ENCODE peak calls at places on chromosomes 4 and X, in seven cellular contexts. W is NCI-H1092 treated with DMSO at 0.1 percent for 48 hours, L is fibroblast of pulmonary artery, Z is NCI-H2171 treated with DMSO at 0.1 percent for 48 hours, H is fibroblast of lung, P is RCC 7860, T is endothelial cell. O is an unnamed sample.

GRCh38 chr4:2261110-2261852 is 628 bp downstream of the MXD4 start:
- DNase-seq in W (no peak), L (peak; percentile 48), Z (no peak), H (peak; percentile 49), P (no peak), T (peak; percentile 51), O (no peak)

GRCh38 chrX:130086414-130087207 is 23.7 kb downstream of the ELF4 start:
- DNase-seq in W (no peak), L (no peak), Z (no peak), H (no peak), P (no peak), T (no peak), O (no peak)

GRCh38 chrX:153635388-153635787 is 11.6 kb upstream of the DUSP9 start:
- DNase-seq in W (no peak), L (no peak), Z (no peak), H (no peak), P (no peak), T (no peak), O (no peak)

GRCh38 chr4:168259096-168259495 is 59.5 kb downstream of the DDX60 start:
- DNase-seq in W (no peak), L (no peak), Z (no peak), H (no peak), P (no peak), T (no peak), O (no peak)

GRCh38 chr4:38871593-38871992 is 4.0 kb downstream of the FAM114A1 start:
- DNase-seq in W (no peak), L (no peak), Z (no peak), H (no peak), P (no peak), T (no peak), O (no peak)

GRCh38 chrX:140422501-140422900 is 82.4 kb downstream of the SOX3 start:
- DNase-seq in W (no peak), L (no peak), Z (no peak), H (no peak), P (no peak), T (no peak), O (no peak)

GRCh38 chr4:139564502-139564901 is 8.5 kb upstream of the SETD7 start:
- DNase-seq in W (no peak), L (no peak), Z (no peak), H (no peak), P (no peak), T (no peak), O (no peak)

GRCh38 chr4:8874896-8875680 is 3.4 kb upstream of the HMX1 start:
- DNase-seq in W (no peak), L (no peak), Z (no peak), H (no peak), P (no peak), T (no peak), O (no peak)

GRCh38 chrX:8194216-8194615 is 23.1 kb upstream of the VCX2 start:
- DNase-seq in W (no peak), L (no peak), Z (no peak), H (no peak), P (no peak), T (no peak), O (no peak)